ENCODE peak calls at places on chromosomes 6 and 20, in seven cellular contexts. H is gastrocnemius medialis, O is hepatocyte, N is A549, C is right lobe of liver, Q is cardiac fibroblast, B is stomach. P is an unnamed sample.

GRCh38 chr6:165831812-165832470 is 168.9 kb upstream of the PDE10A start:
- DNase-seq in B (no peak), Q (peak), N (no peak), O (no peak), C (no peak), H (no peak), P (no peak)

GRCh38 chr20:3871549-3872265 is 17.5 kb upstream of the PANK2 start:
- DNase-seq in C (no peak), Q (no peak), H (no peak), O (peak), N (peak), B (no peak), P (peak)

GRCh38 chr20:41080866-41081265 is 52.2 kb downstream of the TOP1 start:
- DNase-seq in H (no peak), C (no peak), B (no peak), O (no peak), N (no peak), Q (peak), P (no peak)

GRCh38 chr6:63689421-63689820 is 53.8 kb downstream of the PHF3 start:
- DNase-seq in Q (peak), O (no peak), B (no peak), H (no peak), C (no peak), N (no peak), P (no peak)

GRCh38 chr20:43579861-43580793 is 10.6 kb upstream of the IFT52 start:
- DNase-seq in N (no peak), O (no peak), Q (no peak), B (no peak), H (no peak), C (no peak), P (no peak)

GRCh38 chr6:135983093-135983492 is 131.6 kb downstream of the PDE7B start:
- DNase-seq in N (no peak), B (no peak), Q (no peak), O (no peak), H (no peak), C (no peak), P (no peak)

GRCh38 chr6:2021713-2022125 is 223.7 kb downstream of the GMDS start:
- DNase-seq in C (no peak), O (peak), N (no peak), Q (peak), H (peak), B (peak), P (peak)

GRCh38 chr6:89952696-89953095 is 58.4 kb downstream of the GJA10 start:
- DNase-seq in H (no peak), Q (peak), C (no peak), O (no peak), B (no peak), N (no peak), P (peak)

GRCh38 chr6:135568366-135568765 is 70.8 kb upstream of the AHI1 start:
- DNase-seq in H (no peak), B (peak), O (peak), N (no peak), Q (peak), C (no peak), P (no peak)

DNA sequence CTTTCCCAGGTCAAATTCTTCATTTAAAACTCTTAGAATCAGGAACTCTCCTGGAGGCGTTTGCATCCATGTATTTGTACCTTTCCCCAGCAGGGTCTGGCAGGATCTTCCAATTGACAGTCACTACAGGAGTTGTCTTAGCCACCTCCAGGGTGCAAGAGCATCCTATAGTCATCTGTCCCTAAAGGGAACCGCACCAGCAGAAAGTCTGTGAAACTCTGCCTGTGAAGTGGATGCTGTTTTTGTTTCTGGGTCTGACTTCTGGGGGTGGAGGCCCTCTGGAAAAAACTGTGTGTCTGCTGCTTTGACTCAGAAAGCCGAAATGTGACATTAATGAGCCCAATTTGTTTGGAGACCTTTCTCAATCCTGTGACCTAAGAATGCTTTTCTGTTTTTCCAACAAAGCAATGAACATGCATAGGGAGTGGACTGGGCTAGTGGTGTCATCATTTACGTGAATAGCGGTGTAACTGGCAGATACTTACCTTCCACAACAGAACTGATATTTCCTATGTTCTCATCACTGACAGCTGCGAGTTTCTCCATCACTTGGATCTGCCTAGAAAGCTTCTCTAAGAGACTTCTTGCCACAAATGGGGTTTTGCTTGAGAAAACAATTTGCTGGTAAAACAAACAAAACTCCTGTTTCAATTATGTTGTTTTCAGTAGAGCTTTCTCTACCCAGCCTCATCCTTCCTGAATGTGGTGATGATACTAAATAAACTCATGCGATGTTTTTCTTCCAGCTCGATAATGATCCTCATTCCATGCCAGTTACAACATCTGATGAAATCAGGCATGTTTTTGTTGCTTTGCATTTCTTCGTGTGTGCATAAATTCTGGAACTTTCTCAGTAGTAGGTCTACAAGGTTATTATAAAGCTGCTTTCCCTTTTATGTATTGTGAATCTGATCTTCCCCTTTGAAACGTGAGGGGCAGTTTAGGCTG is 33.3 kb upstream of the ARMH2 start:
- DNase-seq in H (no peak), O (no peak), N (no peak), B (no peak), C (no peak), Q (peak), P (no peak)
- TF ChIP-seq CTCF in H (no peak), O (no peak), N (no peak), B (no peak), C (no peak), Q (no peak), P (no peak)

DNA sequence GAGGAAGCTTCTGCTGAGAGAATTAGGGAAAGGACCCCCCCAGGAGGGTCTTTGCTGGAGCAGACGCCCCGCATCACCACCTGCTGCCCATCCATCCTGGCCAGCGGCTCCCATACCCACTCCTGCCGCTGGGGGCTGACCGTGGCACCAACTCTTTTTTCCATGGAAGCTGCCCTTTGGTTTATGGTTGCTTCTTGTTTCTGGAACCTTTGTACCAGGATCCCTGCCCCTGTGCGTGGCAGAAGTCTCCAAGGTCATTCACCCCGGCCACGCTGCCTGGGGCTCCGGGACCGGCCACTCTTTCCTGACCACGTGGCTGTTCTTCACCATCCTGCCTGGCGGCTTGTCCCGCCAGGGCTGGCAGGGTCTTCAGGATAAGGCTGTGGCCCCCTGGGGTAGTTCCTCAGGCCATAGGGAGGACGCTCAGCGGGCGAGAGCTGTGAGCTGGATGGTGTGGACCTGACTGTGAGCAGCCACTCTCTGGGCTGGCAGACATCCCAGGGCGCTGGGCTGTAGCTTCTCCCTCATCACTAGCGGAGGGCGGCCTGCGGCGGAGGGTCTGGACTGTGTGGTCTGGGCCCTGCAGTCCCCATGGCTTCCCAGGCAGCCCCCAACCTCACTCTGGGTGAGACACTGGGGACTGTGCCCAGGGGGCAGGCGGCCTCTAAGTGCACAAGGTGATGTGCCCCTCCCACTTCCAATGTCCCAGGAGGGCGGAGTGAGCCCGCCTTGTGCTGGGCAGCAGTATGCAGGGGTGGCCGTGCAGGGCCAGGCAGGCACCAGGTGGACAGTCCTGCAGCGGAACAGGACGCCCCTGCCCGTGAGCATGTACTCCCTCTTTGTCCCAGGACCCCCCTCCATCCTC is 22.8 kb upstream of the RBBP8NL start:
- DNase-seq in N (peak), C (no peak), B (no peak), O (no peak), H (no peak), Q (no peak), P (no peak)
- TF ChIP-seq CTCF in N (peak), C (peak), B (no peak), O (no peak), H (peak), Q (peak), P (no peak)

DNA sequence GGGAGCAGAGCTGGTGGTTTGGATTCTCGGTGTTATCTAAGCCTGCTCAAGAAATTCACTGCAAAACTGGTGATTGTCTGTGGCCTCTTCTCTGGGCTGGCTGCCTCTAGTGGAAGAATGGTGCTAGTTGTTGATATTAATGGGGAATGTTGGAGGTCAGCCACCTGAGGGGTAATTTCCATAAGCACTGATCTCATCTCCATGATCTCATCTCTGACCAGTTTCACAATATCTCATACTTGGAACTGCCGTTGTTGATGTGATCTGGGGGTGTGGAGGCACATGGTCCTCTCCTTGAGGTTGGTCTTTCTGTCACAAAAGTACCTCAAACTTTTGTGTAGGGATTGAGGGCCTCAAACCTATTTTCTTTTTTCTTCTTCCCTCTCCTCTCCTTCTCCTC is 102.6 kb downstream of the CD109 start:
- DNase-seq in Q (peak), B (no peak), C (no peak), O (peak), H (peak), N (peak), P (peak)
- TF ChIP-seq CTCF in Q (peak), B (no peak), C (peak), O (peak), H (no peak), N (no peak), P (no peak)

DNA sequence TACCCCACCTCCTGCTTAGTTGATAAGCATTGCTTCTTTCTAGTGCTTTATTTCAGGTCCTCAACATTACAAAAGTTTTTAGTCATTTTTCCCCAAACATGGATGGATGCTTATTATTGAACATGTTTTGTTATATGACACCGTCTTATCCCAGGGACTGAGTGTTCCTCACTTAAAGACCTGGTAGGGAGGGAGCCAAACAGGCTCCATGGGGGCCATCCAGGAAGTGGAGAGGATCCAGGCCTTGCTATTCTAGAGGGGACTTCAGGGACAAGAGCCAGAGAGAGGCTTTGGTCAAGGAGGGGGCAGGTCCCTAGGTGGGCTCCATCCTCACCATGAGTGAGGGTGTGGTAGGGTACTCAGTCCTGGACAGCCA is 7.4 kb downstream of the SLC32A1 start:
- DNase-seq in C (no peak), H (no peak), Q (no peak), O (no peak), B (no peak), N (no peak), P (no peak)
- TF ChIP-seq CTCF in C (no peak), H (peak), Q (no peak), O (no peak), B (no peak), N (peak), P (no peak)

P was measured in RWPE1.